ENCODE peak calls at places on chromosomes 6 and 20, in four cellular contexts. One of them, this sample, is unnamed.

GRCh38 chr6:47512872-47513271 is 35.3 kb downstream of the CD2AP start:
- DNase-seq in omental fat pad: no peak
- DNase-seq in neural crest cell: no peak
- DNase-seq in WTC11: no peak
- DNase-seq in this sample: no peak

GRCh38 chr6:6901205-6901719 is 206.5 kb upstream of the RREB1 start:
- DNase-seq in omental fat pad: no peak
- DNase-seq in neural crest cell: no peak
- DNase-seq in WTC11: no peak
- DNase-seq in this sample: no peak

GRCh38 chr6:87756858-87757257 is 54.8 kb upstream of the AKIRIN2 start:
- DNase-seq in omental fat pad: no peak
- DNase-seq in neural crest cell: no peak
- DNase-seq in WTC11: no peak
- DNase-seq in this sample: no peak

GRCh38 chr6:169162968-169163903 is 90.4 kb downstream of the THBS2 start:
- DNase-seq in omental fat pad: no peak
- DNase-seq in neural crest cell: no peak
- DNase-seq in WTC11: no peak
- DNase-seq in this sample: no peak

GRCh38 chr6:12947191-12947795 is 230.7 kb downstream of the PHACTR1 start:
- DNase-seq in omental fat pad: no peak
- DNase-seq in neural crest cell: no peak
- DNase-seq in WTC11: no peak
- DNase-seq in this sample: no peak

GRCh38 chr6:25579902-25580495 is 72.0 kb upstream of the SCGN start:
- DNase-seq in omental fat pad: no peak
- DNase-seq in neural crest cell: no peak
- DNase-seq in WTC11: no peak
- DNase-seq in this sample: no peak

GRCh38 chr6:99514089-99514488 is 1.1 kb downstream of the USP45 start:
- DNase-seq in omental fat pad: no peak
- DNase-seq in neural crest cell: no peak
- DNase-seq in WTC11: no peak
- DNase-seq in this sample: no peak

GRCh38 chr20:53865905-53866786 is 204.2 kb downstream of the BCAS1 start:
- DNase-seq in omental fat pad: no peak
- DNase-seq in neural crest cell: no peak
- DNase-seq in WTC11: peak; percentile 26
- DNase-seq in this sample: no peak

GRCh38 chr20:53844259-53844658 is 226.1 kb downstream of the BCAS1 start:
- DNase-seq in omental fat pad: no peak
- DNase-seq in neural crest cell: no peak
- DNase-seq in WTC11: no peak
- DNase-seq in this sample: no peak

GRCh38 chr6:107822154-107823046 is 1.7 kb downstream of the SCML4 start:
- DNase-seq in omental fat pad: no peak
- DNase-seq in neural crest cell: no peak
- DNase-seq in WTC11: no peak
- DNase-seq in this sample: no peak

GRCh38 chr6:36912583-36912982 is 26.8 kb downstream of the C6orf89 start:
- DNase-seq in omental fat pad: no peak
- DNase-seq in neural crest cell: no peak
- DNase-seq in WTC11: no peak
- DNase-seq in this sample: no peak

GRCh38 chr6:159676804-159677203 is 16.2 kb downstream of the SOD2 start:
- DNase-seq in omental fat pad: no peak
- DNase-seq in neural crest cell: no peak
- DNase-seq in WTC11: no peak
- DNase-seq in this sample: no peak

GRCh38 chr20:59560588-59561227 is 43.6 kb upstream of the PHACTR3 start:
- DNase-seq in omental fat pad: no peak
- DNase-seq in neural crest cell: no peak
- DNase-seq in WTC11: no peak
- DNase-seq in this sample: no peak
- TF ChIP-seq CTCF in omental fat pad: no peak
- TF ChIP-seq CTCF in neural crest cell: peak; percentile 76
- TF ChIP-seq CTCF in WTC11: peak; percentile 48
- TF ChIP-seq CTCF in this sample: peak; percentile 48

GRCh38 chr20:4053516-4053919 is 38.2 kb upstream of the RNF24 start:
- DNase-seq in omental fat pad: no peak
- DNase-seq in neural crest cell: no peak
- DNase-seq in WTC11: no peak
- DNase-seq in this sample: no peak
- TF ChIP-seq CTCF in omental fat pad: no peak
- TF ChIP-seq CTCF in neural crest cell: no peak
- TF ChIP-seq CTCF in WTC11: no peak
- TF ChIP-seq CTCF in this sample: no peak

DNA sequence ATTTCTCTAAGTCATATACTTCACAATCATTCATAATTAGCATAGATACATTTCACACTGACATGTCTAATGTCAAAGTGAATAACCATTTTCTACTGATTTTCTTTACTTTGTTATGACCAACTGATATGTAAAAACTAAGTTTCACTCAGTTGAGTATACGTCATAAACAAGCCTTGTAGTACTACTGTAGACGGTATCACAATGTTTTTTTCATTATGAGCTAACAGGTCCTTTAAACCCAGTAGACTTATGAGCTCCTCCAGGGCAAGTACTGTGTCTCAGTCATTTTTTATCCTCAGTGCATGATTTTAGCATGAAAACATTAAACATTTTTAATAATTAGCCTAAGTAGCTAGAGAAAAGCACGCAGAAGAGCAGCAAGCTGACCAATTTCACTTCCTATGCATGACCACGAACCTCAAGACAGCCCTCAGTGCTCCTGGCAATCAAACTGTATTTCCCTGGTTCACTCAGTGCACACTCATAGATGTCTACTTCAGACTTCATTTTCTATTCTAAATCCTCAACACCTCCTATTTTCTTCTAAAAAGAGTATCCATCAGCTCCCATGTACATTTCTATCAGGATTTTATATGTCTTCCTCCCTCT is 32.0 kb upstream of the TFAP2D start:
- DNase-seq in omental fat pad: no peak
- DNase-seq in neural crest cell: no peak
- DNase-seq in WTC11: no peak
- DNase-seq in this sample: no peak
- TF ChIP-seq CTCF in omental fat pad: no peak
- TF ChIP-seq CTCF in neural crest cell: no peak
- TF ChIP-seq CTCF in WTC11: no peak
- TF ChIP-seq CTCF in this sample: no peak

GRCh38 chr6:149196091-149196490 is 121.4 kb upstream of the TAB2 start:
- DNase-seq in omental fat pad: no peak
- DNase-seq in neural crest cell: no peak
- DNase-seq in WTC11: no peak
- DNase-seq in this sample: no peak

GRCh38 chr6:149186873-149187272 is 130.6 kb upstream of the TAB2 start:
- DNase-seq in omental fat pad: no peak
- DNase-seq in neural crest cell: no peak
- DNase-seq in WTC11: no peak
- DNase-seq in this sample: no peak

GRCh38 chr6:149185799-149186357 is 131.6 kb upstream of the TAB2 start:
- DNase-seq in omental fat pad: no peak
- DNase-seq in neural crest cell: no peak
- DNase-seq in WTC11: no peak
- DNase-seq in this sample: no peak

GRCh38 chr6:149194815-149195558 is 122.5 kb upstream of the TAB2 start:
- DNase-seq in omental fat pad: no peak
- DNase-seq in neural crest cell: no peak
- DNase-seq in WTC11: no peak
- DNase-seq in this sample: no peak

DNA sequence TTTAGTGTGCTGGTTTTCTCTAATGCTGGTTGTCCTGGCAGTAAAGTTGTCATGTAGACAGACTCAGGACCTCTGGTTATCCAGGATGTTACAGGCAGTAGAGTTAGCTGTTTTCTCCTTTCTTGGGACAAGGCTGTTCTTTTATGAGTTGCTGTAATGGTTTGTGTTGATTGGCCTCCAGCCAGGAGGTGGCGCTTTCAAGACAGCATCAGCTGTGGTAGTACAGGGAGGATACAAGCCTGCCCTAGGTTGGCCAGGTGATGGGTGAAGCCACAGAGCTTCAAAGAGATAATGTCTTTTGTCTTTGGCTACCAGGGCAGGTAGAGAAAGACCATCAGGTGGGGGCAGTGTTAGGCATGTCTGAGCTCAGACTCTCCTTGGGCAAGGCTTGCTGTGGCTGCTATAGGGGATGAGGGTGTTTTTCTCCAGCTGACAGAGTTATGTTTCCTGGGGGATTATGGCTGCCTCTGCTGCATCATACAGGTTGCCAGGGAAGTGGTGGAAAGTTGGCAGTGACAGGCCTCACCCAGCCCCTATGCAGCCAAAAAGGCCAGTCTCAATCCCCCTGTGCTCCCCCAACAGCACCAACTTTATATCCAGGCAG is 127.2 kb upstream of the TAB2 start:
- DNase-seq in omental fat pad: no peak
- DNase-seq in neural crest cell: no peak
- DNase-seq in WTC11: peak; percentile 80
- DNase-seq in this sample: no peak
- TF ChIP-seq CTCF in omental fat pad: no peak
- TF ChIP-seq CTCF in neural crest cell: no peak
- TF ChIP-seq CTCF in WTC11: peak; percentile 24
- TF ChIP-seq CTCF in this sample: no peak

GRCh38 chr20:10705801-10706459 is 32.1 kb upstream of the JAG1 start:
- DNase-seq in omental fat pad: no peak
- DNase-seq in neural crest cell: no peak
- DNase-seq in WTC11: no peak
- DNase-seq in this sample: no peak

GRCh38 chr20:10699941-10700340 is 26.1 kb upstream of the JAG1 start:
- DNase-seq in omental fat pad: no peak
- DNase-seq in neural crest cell: no peak
- DNase-seq in WTC11: no peak
- DNase-seq in this sample: no peak

GRCh38 chr20:10706460-10706811 is 32.6 kb upstream of the JAG1 start:
- DNase-seq in omental fat pad: no peak
- DNase-seq in neural crest cell: no peak
- DNase-seq in WTC11: no peak
- DNase-seq in this sample: no peak

GRCh38 chr20:10699506-10699905 is 25.7 kb upstream of the JAG1 start:
- DNase-seq in omental fat pad: no peak
- DNase-seq in neural crest cell: no peak
- DNase-seq in WTC11: no peak
- DNase-seq in this sample: no peak

DNA sequence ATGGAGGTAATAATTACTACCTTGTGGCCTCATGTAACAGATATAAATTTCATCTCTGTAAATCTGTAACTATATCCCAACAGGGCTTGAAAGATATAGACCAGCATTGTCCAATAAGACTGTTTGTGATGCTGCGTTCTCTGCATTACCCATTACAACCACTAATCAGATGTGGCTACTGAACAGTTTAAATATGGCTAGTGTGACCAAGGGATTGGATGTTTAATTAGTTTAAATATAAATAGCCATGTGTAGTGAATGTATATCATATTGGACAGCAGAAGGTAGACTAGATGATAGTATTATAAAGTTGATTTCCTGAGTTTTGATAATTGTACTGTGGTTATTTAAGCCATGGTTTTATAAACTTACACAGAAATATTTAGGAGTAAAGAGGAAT is 27.8 kb upstream of the JAG1 start:
- DNase-seq in omental fat pad: no peak
- DNase-seq in neural crest cell: no peak
- DNase-seq in WTC11: no peak
- DNase-seq in this sample: no peak
- TF ChIP-seq CTCF in omental fat pad: no peak
- TF ChIP-seq CTCF in neural crest cell: peak; percentile 44
- TF ChIP-seq CTCF in WTC11: no peak
- TF ChIP-seq CTCF in this sample: no peak

DNA sequence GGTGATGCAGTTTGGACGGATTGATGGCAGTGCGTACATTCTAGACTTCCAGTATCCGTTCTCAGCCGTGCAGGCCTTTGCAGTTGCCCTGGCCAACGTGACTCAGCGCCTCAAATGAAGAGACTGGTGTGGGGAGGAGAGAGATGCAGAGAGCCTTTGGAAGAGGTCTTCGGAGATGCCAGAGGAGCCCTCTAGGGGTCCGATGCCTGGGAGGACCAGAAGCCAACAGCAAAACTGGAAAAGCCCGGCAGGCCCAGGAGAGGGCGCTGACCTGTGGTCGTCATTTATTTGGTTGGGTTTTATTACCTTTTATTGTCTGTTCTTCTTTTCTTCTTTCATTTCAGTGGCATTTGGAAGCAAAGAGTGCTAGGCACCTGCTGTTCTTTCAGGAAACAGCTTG is 53.3 kb upstream of the TMEM181 start:
- DNase-seq in omental fat pad: no peak
- DNase-seq in neural crest cell: peak; percentile 11
- DNase-seq in WTC11: peak; percentile 81
- DNase-seq in this sample: no peak
- TF ChIP-seq CTCF in omental fat pad: no peak
- TF ChIP-seq CTCF in neural crest cell: peak; percentile 52
- TF ChIP-seq CTCF in WTC11: peak; percentile 35
- TF ChIP-seq CTCF in this sample: peak; percentile 9

GRCh38 chr20:43438578-43439316 is 18.9 kb upstream of the SRSF6 start:
- DNase-seq in omental fat pad: no peak
- DNase-seq in neural crest cell: no peak
- DNase-seq in WTC11: no peak
- DNase-seq in this sample: no peak

GRCh38 chr20:43446361-43446879 is 11.3 kb upstream of the SRSF6 start:
- DNase-seq in omental fat pad: no peak
- DNase-seq in neural crest cell: no peak
- DNase-seq in WTC11: no peak
- DNase-seq in this sample: no peak

GRCh38 chr20:43440531-43440930 is 17.2 kb upstream of the SRSF6 start:
- DNase-seq in omental fat pad: no peak
- DNase-seq in neural crest cell: no peak
- DNase-seq in WTC11: no peak
- DNase-seq in this sample: no peak

GRCh38 chr20:43444107-43444506 is 13.6 kb upstream of the SRSF6 start:
- DNase-seq in omental fat pad: no peak
- DNase-seq in neural crest cell: no peak
- DNase-seq in WTC11: no peak
- DNase-seq in this sample: no peak

GRCh38 chr20:43442310-43442880 is 15.3 kb upstream of the SRSF6 start:
- DNase-seq in omental fat pad: no peak
- DNase-seq in neural crest cell: no peak
- DNase-seq in WTC11: no peak
- DNase-seq in this sample: no peak
- TF ChIP-seq CTCF in omental fat pad: no peak
- TF ChIP-seq CTCF in neural crest cell: no peak
- TF ChIP-seq CTCF in WTC11: no peak
- TF ChIP-seq CTCF in this sample: no peak

GRCh38 chr6:139927236-139927635 is 552.8 kb upstream of the CITED2 start:
- DNase-seq in omental fat pad: no peak
- DNase-seq in neural crest cell: no peak
- DNase-seq in WTC11: no peak
- DNase-seq in this sample: no peak
- TF ChIP-seq CTCF in omental fat pad: no peak
- TF ChIP-seq CTCF in neural crest cell: peak; percentile 13
- TF ChIP-seq CTCF in WTC11: no peak
- TF ChIP-seq CTCF in this sample: no peak

GRCh38 chr6:33490198-33490597 is 35.8 kb downstream of the ZBTB9 start:
- DNase-seq in omental fat pad: no peak
- DNase-seq in neural crest cell: no peak
- DNase-seq in WTC11: no peak
- DNase-seq in this sample: no peak
- TF ChIP-seq CTCF in omental fat pad: no peak
- TF ChIP-seq CTCF in neural crest cell: no peak
- TF ChIP-seq CTCF in WTC11: no peak
- TF ChIP-seq CTCF in this sample: peak; percentile 32

This sample was measured in D721Med.